ENCODE peak calls at places on chromosomes 6 and 20, in five cellular contexts. One of them, this sample, is unnamed.
A peak's percentile ranks its signal among the peaks of the same experiment; 100 is the strongest.

GRCh38 chr20:18645851-18646250 is 58.0 kb downstream of the DTD1 start:
- DNase-seq in SK-N-SH: no peak
- DNase-seq in HCT116: no peak
- DNase-seq in heart right ventricle: no peak
- DNase-seq in mesothelial cell of epicardium: no peak
- DNase-seq in this sample: no peak

GRCh38 chr20:45704969-45705637 is at the start of gene WFDC10B:
- DNase-seq in SK-N-SH: no peak
- DNase-seq in mesothelial cell of epicardium: no peak
- DNase-seq in HCT116: no peak
- DNase-seq in heart right ventricle: no peak
- DNase-seq in this sample: no peak

GRCh38 chr6:139473731-139474130 is 99.3 kb upstream of the CITED2 start:
- DNase-seq in HCT116: no peak
- DNase-seq in SK-N-SH: no peak
- DNase-seq in mesothelial cell of epicardium: no peak
- DNase-seq in heart right ventricle: no peak
- DNase-seq in this sample: no peak

GRCh38 chr6:109082178-109082577 is 12.5 kb downstream of the SESN1 start:
- DNase-seq in HCT116: no peak
- DNase-seq in SK-N-SH: no peak
- DNase-seq in mesothelial cell of epicardium: no peak
- DNase-seq in heart right ventricle: no peak
- DNase-seq in this sample: no peak

GRCh38 chr6:169966312-169967181 is 215.1 kb downstream of the ERMARD start:
- DNase-seq in SK-N-SH: peak; percentile 13
- DNase-seq in mesothelial cell of epicardium: peak; percentile 19
- DNase-seq in HCT116: no peak
- DNase-seq in heart right ventricle: no peak
- DNase-seq in this sample: no peak

GRCh38 chr6:41464481-41464880 is 81.7 kb upstream of the FOXP4 start:
- DNase-seq in mesothelial cell of epicardium: no peak
- DNase-seq in heart right ventricle: no peak
- DNase-seq in HCT116: no peak
- DNase-seq in SK-N-SH: no peak
- DNase-seq in this sample: no peak

GRCh38 chr6:131107166-131107565 is 28.1 kb upstream of the AKAP7 start:
- DNase-seq in heart right ventricle: no peak
- DNase-seq in SK-N-SH: no peak
- DNase-seq in mesothelial cell of epicardium: no peak
- DNase-seq in HCT116: no peak
- DNase-seq in this sample: no peak

GRCh38 chr20:44171775-44172571 is 15.0 kb downstream of the JPH2 start:
- DNase-seq in mesothelial cell of epicardium: no peak
- DNase-seq in heart right ventricle: no peak
- DNase-seq in SK-N-SH: no peak
- DNase-seq in HCT116: no peak
- DNase-seq in this sample: no peak

GRCh38 chr20:49186535-49187329 is 1.4 kb downstream of the STAU1 start:
- DNase-seq in heart right ventricle: no peak
- DNase-seq in HCT116: no peak
- DNase-seq in SK-N-SH: peak; percentile 39
- DNase-seq in mesothelial cell of epicardium: peak; percentile 53
- DNase-seq in this sample: peak; percentile 13

GRCh38 chr6:144853603-144854002 is 568.5 kb downstream of the UTRN start:
- DNase-seq in HCT116: no peak
- DNase-seq in SK-N-SH: no peak
- DNase-seq in heart right ventricle: no peak
- DNase-seq in mesothelial cell of epicardium: no peak
- DNase-seq in this sample: no peak

GRCh38 chr6:7978736-7979135 is 68.1 kb upstream of the TXNDC5 start:
- DNase-seq in heart right ventricle: no peak
- DNase-seq in SK-N-SH: no peak
- DNase-seq in mesothelial cell of epicardium: no peak
- DNase-seq in HCT116: no peak
- DNase-seq in this sample: no peak

GRCh38 chr6:46642928-46643751 is 9.5 kb downstream of the CYP39A1 start:
- DNase-seq in heart right ventricle: no peak
- DNase-seq in SK-N-SH: no peak
- DNase-seq in mesothelial cell of epicardium: no peak
- DNase-seq in HCT116: no peak
- DNase-seq in this sample: no peak

GRCh38 chr6:33851959-33852358 is 48.2 kb upstream of the MLN start:
- DNase-seq in mesothelial cell of epicardium: no peak
- DNase-seq in HCT116: peak; percentile 31
- DNase-seq in SK-N-SH: no peak
- DNase-seq in heart right ventricle: no peak
- DNase-seq in this sample: peak; percentile 80

GRCh38 chr6:38509713-38510112 is 130.0 kb downstream of the BTBD9 start:
- DNase-seq in HCT116: peak; percentile 59
- DNase-seq in SK-N-SH: no peak
- DNase-seq in heart right ventricle: no peak
- DNase-seq in mesothelial cell of epicardium: no peak
- DNase-seq in this sample: no peak

GRCh38 chr6:118965354-118965753 is 30.4 kb upstream of the MCM9 start:
- DNase-seq in SK-N-SH: no peak
- DNase-seq in mesothelial cell of epicardium: no peak
- DNase-seq in HCT116: no peak
- DNase-seq in heart right ventricle: no peak
- DNase-seq in this sample: no peak

GRCh38 chr6:89050155-89050554 is 30.4 kb upstream of the PNRC1 start:
- DNase-seq in SK-N-SH: no peak
- DNase-seq in heart right ventricle: peak; percentile 29
- DNase-seq in mesothelial cell of epicardium: no peak
- DNase-seq in HCT116: no peak
- DNase-seq in this sample: no peak

GRCh38 chr6:145850671-145851070 is 36.1 kb upstream of the FBXO30 start:
- DNase-seq in HCT116: no peak
- DNase-seq in heart right ventricle: no peak
- DNase-seq in mesothelial cell of epicardium: no peak
- DNase-seq in SK-N-SH: no peak
- DNase-seq in this sample: no peak

GRCh38 chr6:90393232-90393884 is 96.7 kb upstream of the BACH2 start:
- DNase-seq in mesothelial cell of epicardium: peak; percentile 61
- DNase-seq in SK-N-SH: peak; percentile 61
- DNase-seq in HCT116: peak; percentile 41
- DNase-seq in heart right ventricle: no peak
- DNase-seq in this sample: peak; percentile 51

GRCh38 chr20:44526129-44526528 is 4.3 kb upstream of the SERINC3 start:
- DNase-seq in mesothelial cell of epicardium: no peak
- DNase-seq in HCT116: peak; percentile 22
- DNase-seq in heart right ventricle: no peak
- DNase-seq in SK-N-SH: no peak
- DNase-seq in this sample: no peak

GRCh38 chr6:5058254-5058653 is 26.9 kb upstream of the PPP1R3G start:
- DNase-seq in SK-N-SH: no peak
- DNase-seq in mesothelial cell of epicardium: no peak
- DNase-seq in heart right ventricle: no peak
- DNase-seq in HCT116: no peak
- DNase-seq in this sample: no peak

GRCh38 chr20:50723672-50724071 is 7.7 kb upstream of the PARD6B start:
- DNase-seq in SK-N-SH: no peak
- DNase-seq in mesothelial cell of epicardium: no peak
- DNase-seq in HCT116: no peak
- DNase-seq in heart right ventricle: no peak
- DNase-seq in this sample: no peak

GRCh38 chr6:121522771-121523386 is 87.4 kb downstream of the GJA1 start:
- DNase-seq in HCT116: no peak
- DNase-seq in mesothelial cell of epicardium: no peak
- DNase-seq in SK-N-SH: no peak
- DNase-seq in heart right ventricle: no peak
- DNase-seq in this sample: no peak

GRCh38 chr6:86961432-86962200 is 24.3 kb downstream of the HTR1E start:
- DNase-seq in heart right ventricle: no peak
- DNase-seq in mesothelial cell of epicardium: no peak
- DNase-seq in HCT116: no peak
- DNase-seq in SK-N-SH: no peak
- DNase-seq in this sample: no peak

GRCh38 chr20:16711859-16712258 is 18.0 kb upstream of the SNRPB2 start:
- DNase-seq in SK-N-SH: no peak
- DNase-seq in heart right ventricle: no peak
- DNase-seq in HCT116: no peak
- DNase-seq in mesothelial cell of epicardium: no peak
- DNase-seq in this sample: no peak

GRCh38 chr20:16821211-16822089 is 73.3 kb downstream of the OTOR start:
- DNase-seq in SK-N-SH: peak; percentile 47
- DNase-seq in HCT116: peak; percentile 31
- DNase-seq in mesothelial cell of epicardium: no peak
- DNase-seq in heart right ventricle: no peak
- DNase-seq in this sample: peak; percentile 42

GRCh38 chr6:119351005-119351394 is 1.4 kb upstream of the MAN1A1 start:
- DNase-seq in SK-N-SH: peak; percentile 32
- DNase-seq in mesothelial cell of epicardium: no peak
- DNase-seq in heart right ventricle: no peak
- DNase-seq in HCT116: peak; percentile 22
- DNase-seq in this sample: no peak

GRCh38 chr6:167543602-167544506 is 219.0 kb downstream of the TTLL2 start:
- DNase-seq in SK-N-SH: no peak
- DNase-seq in heart right ventricle: no peak
- DNase-seq in HCT116: no peak
- DNase-seq in mesothelial cell of epicardium: no peak
- DNase-seq in this sample: no peak

GRCh38 chr6:7111095-7111690 is 3.4 kb downstream of the RREB1 start:
- DNase-seq in HCT116: no peak
- DNase-seq in heart right ventricle: no peak
- DNase-seq in SK-N-SH: no peak
- DNase-seq in mesothelial cell of epicardium: no peak
- DNase-seq in this sample: no peak

GRCh38 chr6:53603381-53604121 is 58.6 kb upstream of the GCLC start:
- DNase-seq in SK-N-SH: no peak
- DNase-seq in mesothelial cell of epicardium: no peak
- DNase-seq in heart right ventricle: no peak
- DNase-seq in HCT116: no peak
- DNase-seq in this sample: no peak

GRCh38 chr20:62614961-62615680 is 27.2 kb upstream of the SLCO4A1 start:
- DNase-seq in mesothelial cell of epicardium: no peak
- DNase-seq in heart right ventricle: no peak
- DNase-seq in HCT116: no peak
- DNase-seq in SK-N-SH: no peak
- DNase-seq in this sample: no peak

GRCh38 chr6:130148181-130148580 is 74.6 kb downstream of the SAMD3 start:
- DNase-seq in heart right ventricle: no peak
- DNase-seq in SK-N-SH: no peak
- DNase-seq in HCT116: no peak
- DNase-seq in mesothelial cell of epicardium: no peak
- DNase-seq in this sample: peak; percentile 8

GRCh38 chr6:12336121-12336971 is 46.2 kb downstream of the EDN1 start:
- DNase-seq in HCT116: no peak
- DNase-seq in SK-N-SH: no peak
- DNase-seq in heart right ventricle: no peak
- DNase-seq in mesothelial cell of epicardium: no peak
- DNase-seq in this sample: no peak

GRCh38 chr6:90004511-90004910 is 110.2 kb downstream of the GJA10 start:
- DNase-seq in mesothelial cell of epicardium: no peak
- DNase-seq in SK-N-SH: no peak
- DNase-seq in HCT116: no peak
- DNase-seq in heart right ventricle: no peak
- DNase-seq in this sample: no peak

GRCh38 chr6:29071831-29072723 is 15.0 kb downstream of the OR2B3 start:
- DNase-seq in mesothelial cell of epicardium: no peak
- DNase-seq in HCT116: peak; percentile 51
- DNase-seq in heart right ventricle: no peak
- DNase-seq in SK-N-SH: peak; percentile 44
- DNase-seq in this sample: peak; percentile 45

This sample was measured in BE2C.